ENCODE peak calls at places on chromosomes 16 and 17, in ten cellular contexts. A, B, N, R, S, L, X, Z, U and J are unnamed samples.
A peak's percentile ranks its signal among the peaks of the same experiment; 100 is the strongest.

GRCh38 chr16:70572926-70573270 is 49.3 kb downstream of the SF3B3 start:
- DNase-seq in A (no peak), B (no peak), N (no peak), R (peak; percentile 48), S (no peak), L (no peak), X (no peak), Z (no peak), U (no peak), J (peak; percentile 6)

GRCh38 chr17:65345261-65346060 is 208.3 kb downstream of the RGS9 start:
- DNase-seq in A (no peak), B (no peak), N (no peak), R (no peak), S (no peak), L (no peak), X (peak; percentile 30), Z (no peak), U (no peak), J (no peak)

GRCh38 chr17:45394913-45395568 is 37.6 kb downstream of the ARHGAP27 start:
- DNase-seq in A (no peak), B (peak; percentile 65), N (peak; percentile 95), R (no peak), S (peak; percentile 79), L (peak; percentile 71), X (no peak), Z (peak; percentile 83), U (peak; percentile 79), J (no peak)

GRCh38 chr17:49046912-49047311 is 49.7 kb downstream of the IGF2BP1 start:
- DNase-seq in A (no peak), B (no peak), N (no peak), R (no peak), S (no peak), L (no peak), X (no peak), Z (no peak), U (no peak), J (no peak)

GRCh38 chr16:50699345-50700159 is 6.1 kb downstream of the NOD2 start:
- DNase-seq in A (peak; percentile 81), B (no peak), N (no peak), R (peak; percentile 84), S (no peak), L (no peak), X (no peak), Z (no peak), U (no peak), J (peak; percentile 85)

GRCh38 chr16:49986351-49987124 is 38.5 kb upstream of the CNEP1R1 start:
- DNase-seq in A (no peak), B (no peak), N (no peak), R (no peak), S (no peak), L (no peak), X (no peak), Z (no peak), U (no peak), J (no peak)

GRCh38 chr16:56357291-56357764 is 68.0 kb downstream of the AMFR start:
- DNase-seq in A (no peak), B (peak; percentile 7), N (no peak), R (peak; percentile 1), S (no peak), L (peak; percentile 57), X (no peak), Z (peak; percentile 66), U (peak; percentile 53), J (no peak)

GRCh38 chr16:80803341-80804060 is 897 bp downstream of the CDYL2 start:
- DNase-seq in A (no peak), B (peak; percentile 26), N (no peak), R (no peak), S (peak; percentile 27), L (no peak), X (peak; percentile 54), Z (no peak), U (peak; percentile 39), J (peak; percentile 56)

GRCh38 chr17:6088141-6088540 is 18.0 kb downstream of the WSCD1 start:
- DNase-seq in A (no peak), B (no peak), N (no peak), R (no peak), S (no peak), L (no peak), X (no peak), Z (no peak), U (no peak), J (no peak)

GRCh38 chr16:52572656-52573055 is 25.7 kb upstream of the TOX3 start:
- DNase-seq in A (no peak), B (no peak), N (no peak), R (no peak), S (no peak), L (no peak), X (no peak), Z (no peak), U (no peak), J (no peak)

DNA sequence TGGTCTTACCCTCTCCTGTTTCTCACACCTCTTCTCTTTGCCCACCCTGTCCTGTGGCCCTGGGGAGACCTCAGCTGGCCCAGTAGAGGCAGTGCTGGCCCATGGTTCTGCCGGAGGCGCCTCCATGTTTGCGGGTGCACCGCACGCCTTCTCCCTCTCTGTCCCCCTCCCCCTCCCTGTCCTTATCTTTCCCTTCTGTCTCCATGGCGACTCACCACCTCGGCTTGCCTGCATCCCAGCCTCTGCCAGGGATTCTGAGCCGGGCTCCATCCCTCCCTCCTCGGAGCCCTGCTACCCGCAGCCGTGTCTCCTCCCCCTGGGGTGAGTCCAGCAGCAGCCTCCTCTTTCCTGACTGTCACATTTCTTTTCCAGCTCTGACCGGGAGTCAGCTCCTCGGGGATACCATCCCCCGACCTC is at the start of gene RNF112:
- DNase-seq in A (no peak), B (no peak), N (no peak), R (no peak), S (peak; percentile 93), L (no peak), X (no peak), Z (no peak), U (no peak), J (no peak)
- TF ChIP-seq CTCF in A (no peak), B (no peak), N (no peak), R (no peak), S (no peak), L (no peak), X (no peak), Z (peak; percentile 39), U (no peak), J (no peak)

GRCh38 chr17:81286491-81287145 is 8.5 kb downstream of the SLC38A10 start:
- DNase-seq in A (no peak), B (no peak), N (no peak), R (no peak), S (no peak), L (no peak), X (no peak), Z (no peak), U (no peak), J (no peak)
- H3K27ac ChIP-seq in A (no peak overlapping the region), B (peak overlapping the region; percentile 70), N (no peak overlapping the region), R (peak overlapping the region; percentile 70), S (peak overlapping the region; percentile 53), L (peak overlapping the region; percentile 77), X (no peak overlapping the region), Z (peak overlapping the region; percentile 71), U (no peak overlapping the region), J (no peak overlapping the region)

GRCh38 chr17:39898088-39898487 is 20.3 kb downstream of the GSDMB start:
- DNase-seq in A (no peak), B (no peak), N (no peak), R (no peak), S (no peak), L (no peak), X (no peak), Z (no peak), U (no peak), J (no peak)
- H3K4me3 ChIP-seq in A (no peak overlapping the region), B (no peak overlapping the region), N (no peak overlapping the region), R (no peak overlapping the region), S (no peak overlapping the region), L (no peak overlapping the region), X (no peak overlapping the region), Z (no peak overlapping the region), U (no peak overlapping the region), J (no peak overlapping the region)

DNA sequence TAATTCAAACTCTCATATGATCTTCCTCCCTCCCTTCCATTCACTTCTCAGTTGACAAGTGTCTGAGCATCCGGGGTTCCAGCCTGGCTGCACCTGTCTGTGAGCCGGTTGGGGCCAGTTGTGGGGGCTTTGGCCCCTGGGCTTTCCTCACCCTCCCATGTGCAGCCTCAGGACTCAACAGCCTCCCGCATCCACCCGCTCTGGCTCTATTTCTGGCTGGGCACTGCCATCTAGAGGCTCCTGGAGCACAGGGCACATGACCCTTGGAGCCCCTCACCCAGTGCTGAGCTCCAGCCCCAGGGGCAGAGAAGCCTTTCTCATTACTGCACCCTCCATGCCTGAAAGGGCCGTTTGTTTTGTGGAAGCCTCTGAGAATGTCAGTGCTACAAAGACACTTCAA is 43.3 kb downstream of the HAPSTR1 start:
- DNase-seq in A (no peak), B (peak; percentile 63), N (peak; percentile 69), R (no peak), S (no peak), L (no peak), X (peak; percentile 65), Z (peak; percentile 65), U (peak; percentile 48), J (no peak)
- TF ChIP-seq CTCF in A (peak; percentile 68), B (peak; percentile 57), N (peak; percentile 77), R (no peak), S (peak; percentile 51), L (peak; percentile 30), X (peak; percentile 68), Z (no peak), U (no peak), J (peak; percentile 80)

GRCh38 chr17:72387487-72387886 is 266.7 kb downstream of the SOX9 start:
- DNase-seq in A (no peak), B (no peak), N (no peak), R (no peak), S (no peak), L (no peak), X (no peak), Z (no peak), U (no peak), J (no peak)
- H3K27ac ChIP-seq in A (no peak overlapping the region), B (no peak overlapping the region), N (peak overlapping the region; percentile 76), R (no peak overlapping the region), S (no peak overlapping the region), L (no peak overlapping the region), X (no peak overlapping the region), Z (no peak overlapping the region), U (no peak overlapping the region), J (peak overlapping the region; percentile 89)

DNA sequence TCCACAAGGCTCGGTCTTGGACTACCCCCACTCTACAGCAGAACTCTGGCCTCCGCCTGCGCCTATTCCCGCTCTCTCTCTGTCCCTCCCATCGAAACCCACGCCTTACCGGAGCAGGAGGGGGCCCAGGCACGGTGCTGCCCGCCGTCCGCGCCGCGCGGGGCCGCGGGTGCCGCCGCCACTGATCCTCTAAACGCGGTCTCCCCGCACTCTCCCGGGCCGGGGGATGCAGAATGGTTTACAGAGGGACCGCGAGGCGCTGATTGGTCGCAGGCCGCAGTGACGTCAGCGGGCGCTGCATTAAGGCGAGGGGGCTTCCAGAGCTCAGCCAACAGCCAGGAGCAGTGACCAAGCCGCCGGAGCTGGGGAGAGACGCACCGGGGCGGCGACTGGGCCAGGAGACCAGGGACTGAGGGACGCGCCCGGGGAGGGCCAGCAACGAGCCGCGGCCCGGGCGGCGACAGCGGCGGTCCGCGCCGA is 780 bp upstream of the LHX1 start:
- DNase-seq in A (no peak), B (no peak), N (no peak), R (no peak), S (peak; percentile 95), L (no peak), X (no peak), Z (no peak), U (no peak), J (no peak)
- H3K4me3 ChIP-seq in A (peak overlapping the region; percentile 36), B (no peak overlapping the region), N (peak overlapping the region; percentile 59), R (no peak overlapping the region), S (no peak overlapping the region), L (no peak overlapping the region), X (peak overlapping the region; percentile 18), Z (no peak overlapping the region), U (no peak overlapping the region), J (no peak overlapping the region)